ENCODE peak calls at places on chromosomes 16 and 17, in four cellular contexts. G is NCI-H2081, X is NCI-H345, D is mucosa of descending colon. F is an unnamed sample.

GRCh38 chr17:82204831-82205719 is 7.6 kb downstream of the CCDC57 start:
- DNase-seq in G (peak; percentile 99), X (peak; percentile 96), D (no peak), F (no peak)

GRCh38 chr16:65548470-65548869 is 426.6 kb upstream of the CDH11 start:
- DNase-seq in G (no peak), X (no peak), D (no peak), F (no peak)

GRCh38 chr17:50062323-50063243 is 6.7 kb downstream of the ITGA3 start:
- DNase-seq in G (no peak), X (no peak), D (peak; percentile 89), F (peak; percentile 47)

GRCh38 chr16:4307215-4308037 is 8.4 kb upstream of the GLIS2 start:
- DNase-seq in G (peak; percentile 86), X (peak; percentile 93), D (peak; percentile 96), F (peak; percentile 94)

GRCh38 chr17:17377071-17377487 is 73.9 kb downstream of the NT5M start:
- DNase-seq in G (no peak), X (no peak), D (no peak), F (no peak)

GRCh38 chr17:19897901-19898300 is 30.2 kb upstream of the ULK2 start:
- DNase-seq in G (no peak), X (no peak), D (no peak), F (no peak)

GRCh38 chr17:35315283-35315682 is 58.1 kb downstream of the SLFN11 start:
- DNase-seq in G (no peak), X (no peak), D (no peak), F (no peak)

GRCh38 chr16:12390074-12390473 is 413.5 kb downstream of the SNX29 start:
- DNase-seq in G (no peak), X (no peak), D (no peak), F (no peak)

GRCh38 chr16:71504901-71505300 is 15.8 kb upstream of the ZNF19 start:
- DNase-seq in G (no peak), X (no peak), D (no peak), F (no peak)

GRCh38 chr17:45432405-45433113 is at the start of gene ARHGAP27:
- DNase-seq in G (peak; percentile 26), X (no peak), D (peak; percentile 87), F (no peak)

GRCh38 chr17:74814453-74814852 is 38.3 kb upstream of the NAT9 start:
- DNase-seq in G (no peak), X (no peak), D (no peak), F (no peak)

GRCh38 chr17:58269557-58270291 is 11.0 kb downstream of the MPO start:
- DNase-seq in G (no peak), X (no peak), D (no peak), F (no peak)